ENCODE peak calls at places on chromosomes 12 and 14, in five cellular contexts. P, V, X, E and N are unnamed samples.

GRCh38 chr14:59905193-59905592 is 14.8 kb upstream of the LRRC9 start:
- DNase-seq in E (no peak), X (no peak), P (no peak), V (no peak), N (no peak)

GRCh38 chr12:109098142-109098652 is 800 bp downstream of the UNG start:
- DNase-seq in P (peak), X (no peak), E (no peak), V (no peak), N (no peak)

GRCh38 chr12:94615284-94616216 is 34.8 kb downstream of the TMCC3 start:
- DNase-seq in P (peak), E (peak), X (peak), V (no peak), N (peak)

GRCh38 chr12:6367065-6367968 is 8.0 kb downstream of the SCNN1A start:
- DNase-seq in P (no peak), V (no peak), X (peak), E (peak), N (peak)

GRCh38 chr14:101019974-101020710 is 116.6 kb upstream of the RTL1 start:
- DNase-seq in V (peak), P (no peak), E (no peak), X (no peak), N (no peak)

GRCh38 chr14:29039171-29039570 is 272.6 kb downstream of the FOXG1 start:
- DNase-seq in X (no peak), V (no peak), P (no peak), E (no peak), N (no peak)

GRCh38 chr12:100737168-100737567 is 57.4 kb upstream of the ANO4 start:
- DNase-seq in X (no peak), V (no peak), P (no peak), E (no peak), N (no peak)

GRCh38 chr12:26044007-26044394 is 80.8 kb downstream of the BHLHE41 start:
- DNase-seq in P (no peak), X (no peak), E (no peak), V (no peak), N (no peak)

GRCh38 chr14:70886421-70887206 is 20.6 kb upstream of the PCNX1 start:
- DNase-seq in E (peak), V (no peak), P (no peak), X (no peak), N (no peak)

GRCh38 chr12:6285532-6286306 is 24.8 kb upstream of the PLEKHG6 start:
- DNase-seq in X (no peak), E (no peak), V (no peak), P (no peak), N (no peak)

GRCh38 chr12:53484686-53485567 is 14.3 kb downstream of the MAP3K12 start:
- DNase-seq in X (no peak), E (no peak), P (no peak), V (no peak), N (no peak)

GRCh38 chr12:101969-102878 is 35.7 kb downstream of the IQSEC3 start:
- DNase-seq in V (peak), X (no peak), P (no peak), E (peak), N (no peak)
- H3K27ac ChIP-seq in V (no peak), X (no peak), P (no peak), E (no peak), N (no peak)

GRCh38 chr14:76138758-76139723 is 12.7 kb upstream of the GPATCH2L start:
- DNase-seq in P (no peak), V (peak), X (no peak), E (peak), N (no peak)
- TF ChIP-seq JUN in P (no peak), V (no peak), X (no peak), E (no peak), N (no peak)

DNA sequence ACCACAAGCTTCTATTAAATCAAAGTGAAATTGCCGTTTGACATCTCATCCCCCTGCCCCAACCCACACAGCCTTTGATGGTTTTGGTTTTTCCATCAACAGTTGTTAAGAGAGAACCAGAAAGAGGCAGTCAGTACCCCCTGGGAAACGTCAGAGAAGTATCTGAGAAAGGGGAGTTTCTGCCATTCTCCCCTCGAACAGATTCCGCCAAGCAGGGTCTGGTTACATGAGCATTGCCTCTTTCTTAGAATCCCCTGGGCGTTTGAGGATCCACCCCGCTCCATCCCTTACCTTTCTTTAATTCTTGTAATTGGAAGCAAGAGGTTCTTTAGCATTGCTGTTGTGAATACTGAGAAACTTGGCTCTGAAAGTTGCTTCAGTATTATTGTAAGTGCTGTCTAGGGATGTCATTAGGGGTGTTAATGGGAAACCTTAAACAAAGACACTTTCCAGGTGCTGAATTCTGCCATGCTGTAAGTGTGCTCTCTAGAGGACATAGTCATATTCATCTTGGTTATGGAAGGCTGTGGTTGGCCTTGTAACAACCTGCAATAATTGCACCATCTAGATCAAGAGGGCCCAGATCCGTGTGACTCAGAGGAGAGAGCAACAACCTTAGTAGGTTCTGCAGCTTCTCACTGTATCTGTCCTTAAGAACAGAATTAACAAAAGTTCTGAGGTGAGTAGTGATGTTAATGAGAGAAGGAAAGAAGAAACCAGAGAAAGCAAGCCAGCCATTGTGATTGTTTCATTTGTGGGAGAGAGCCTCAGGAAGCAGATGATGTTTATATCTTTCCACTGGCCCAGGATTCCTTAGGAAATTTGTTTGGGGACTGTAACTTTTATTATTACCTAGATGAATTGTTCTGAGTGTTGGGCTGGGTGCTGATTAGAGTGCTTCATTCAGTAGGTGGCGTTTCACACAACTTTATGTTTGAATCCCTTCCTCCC is 8.9 kb downstream of the TMBIM6 start:
- DNase-seq in X (peak), P (no peak), E (peak), V (no peak), N (peak)
- H3K27ac ChIP-seq in X (no peak), P (peak), E (peak), V (no peak), N (no peak)

GRCh38 chr14:66645716-66646115 is 137.8 kb downstream of the GPHN start:
- DNase-seq in V (no peak), X (peak), E (no peak), P (no peak), N (peak)

GRCh38 chr14:66652736-66653135 is 144.8 kb downstream of the GPHN start:
- DNase-seq in E (no peak), P (no peak), V (no peak), X (no peak), N (no peak)

GRCh38 chr14:66651536-66652220 is 143.7 kb downstream of the GPHN start:
- DNase-seq in P (no peak), E (no peak), X (no peak), V (no peak), N (peak)

GRCh38 chr14:66649515-66649914 is 141.6 kb downstream of the GPHN start:
- DNase-seq in E (no peak), V (no peak), X (no peak), P (no peak), N (no peak)

GRCh38 chr14:66650491-66650911 is 142.6 kb downstream of the GPHN start:
- DNase-seq in E (no peak), V (no peak), X (no peak), P (no peak), N (peak)
- TF ChIP-seq JUN in E (no peak), V (no peak), X (no peak), P (no peak), N (peak)

DNA sequence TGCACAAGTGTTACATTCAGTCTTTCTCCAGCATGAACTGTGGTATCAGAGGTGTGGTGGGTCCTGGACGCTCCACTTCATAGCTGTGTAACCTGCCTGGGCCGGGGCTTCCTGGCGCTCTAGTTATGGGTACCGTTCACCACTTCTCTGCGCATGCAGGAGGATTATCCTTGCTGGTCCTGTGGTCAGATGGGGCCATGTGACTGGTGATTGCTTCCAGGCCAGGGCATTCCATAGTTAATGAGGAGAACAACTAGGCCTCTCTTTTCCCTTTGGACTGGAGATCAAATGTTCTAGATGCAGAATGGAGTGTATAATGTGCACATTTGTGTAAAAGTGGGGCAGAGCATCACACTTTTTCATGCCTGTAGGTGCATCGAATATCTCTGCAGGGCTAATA is 444.0 kb downstream of the AACS start:
- DNase-seq in P (no peak), V (no peak), E (no peak), X (no peak), N (no peak)
- H3K27ac ChIP-seq in P (no peak), V (no peak), E (no peak), X (no peak), N (no peak)

GRCh38 chr14:95811813-95812212 is 64.8 kb upstream of the TUNAR start:
- DNase-seq in E (no peak), X (no peak), P (no peak), V (no peak), N (no peak)

DNA sequence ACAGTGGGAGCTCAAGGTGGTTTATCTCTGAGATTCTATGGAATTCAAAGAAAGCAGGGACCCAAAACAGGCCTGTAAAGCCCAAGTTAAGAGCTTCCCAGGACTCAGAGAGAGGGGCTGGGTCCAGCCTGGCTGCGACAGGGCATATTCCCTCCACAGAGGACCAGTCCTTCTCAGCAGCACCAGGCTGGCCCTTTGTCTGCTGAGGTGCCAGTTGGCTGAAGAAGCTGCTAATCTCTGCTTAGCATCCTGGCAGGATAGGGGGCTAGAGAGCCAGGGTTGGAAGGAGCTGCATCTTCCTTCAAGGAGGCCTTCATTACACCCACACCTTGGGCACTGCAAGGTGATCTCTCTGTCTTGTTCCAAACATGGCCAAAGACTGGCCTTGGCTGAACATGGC is 68.3 kb upstream of the TUNAR start:
- DNase-seq in V (peak), X (no peak), E (no peak), P (no peak), N (no peak)
- TF ChIP-seq JUN in V (no peak), X (no peak), E (no peak), P (no peak), N (no peak)

GRCh38 chr12:65725376-65725775 is 98.9 kb upstream of the HMGA2 start:
- DNase-seq in E (no peak), V (no peak), P (no peak), X (no peak), N (no peak)
- H3K27ac ChIP-seq in E (no peak), V (no peak), P (no peak), X (no peak), N (no peak)

GRCh38 chr12:120684523-120684932 is 2.4 kb upstream of the MLEC start:
- DNase-seq in P (no peak), V (no peak), X (no peak), E (no peak), N (no peak)
- TF ChIP-seq JUN in P (no peak), V (no peak), X (no peak), E (no peak), N (no peak)

GRCh38 chr14:37420622-37421021 is 174.4 kb downstream of the FOXA1 start:
- DNase-seq in X (no peak), P (no peak), V (no peak), E (no peak), N (no peak)
- H3K27ac ChIP-seq in X (no peak), P (no peak), V (no peak), E (no peak), N (no peak)